ENCODE peak calls at places on chromosomes 3 and 15, in eight cellular contexts. P, G, U, Z, W, S, J and T are unnamed samples.

GRCh38 chr3:130522399-130522798 is 5.4 kb downstream of the COL6A6 start:
- DNase-seq in P (no peak), Z (no peak), S (no peak), G (no peak), U (no peak), J (no peak), W (no peak), T (no peak)

GRCh38 chr15:90046289-90046688 is 45.2 kb downstream of the ZNF710 start:
- DNase-seq in S (no peak), G (no peak), P (peak; percentile 45), U (no peak), J (no peak), W (no peak), Z (no peak), T (no peak)

GRCh38 chr15:90376789-90377188 is 11.3 kb upstream of the IQGAP1 start:
- DNase-seq in J (no peak), W (no peak), G (no peak), Z (peak; percentile 56), U (no peak), P (no peak), S (no peak), T (peak; percentile 76)

GRCh38 chr3:37526511-37526910 is 335.2 kb upstream of the CTDSPL start:
- DNase-seq in J (peak; percentile 81), U (peak; percentile 95), W (no peak), Z (no peak), P (peak; percentile 92), S (no peak), G (no peak), T (no peak)

GRCh38 chr3:15326037-15326436 is 6.3 kb downstream of the SH3BP5 start:
- DNase-seq in G (no peak), P (no peak), U (no peak), S (no peak), Z (no peak), W (no peak), J (no peak), T (no peak)

GRCh38 chr3:143171141-143171651 is 51.6 kb downstream of the CHST2 start:
- DNase-seq in G (no peak), J (peak; percentile 82), P (no peak), U (no peak), Z (no peak), S (no peak), W (no peak), T (no peak)

GRCh38 chr15:83837946-83838571 is 184.1 kb downstream of the ADAMTSL3 start:
- DNase-seq in W (peak; percentile 30), S (peak; percentile 51), P (peak; percentile 81), U (no peak), G (peak; percentile 10), Z (no peak), J (no peak), T (no peak)

GRCh38 chr15:63029701-63030100 is 12.8 kb upstream of the TPM1 start:
- DNase-seq in S (no peak), Z (no peak), W (no peak), P (no peak), G (no peak), U (no peak), J (no peak), T (no peak)

GRCh38 chr3:42732196-42732828 is 29.7 kb upstream of the HHATL start:
- DNase-seq in P (no peak), J (no peak), Z (no peak), G (no peak), U (peak; percentile 55), S (no peak), W (no peak), T (no peak)

GRCh38 chr15:30990451-30991300 is 752 bp downstream of the MTMR10 start:
- DNase-seq in Z (no peak), G (no peak), P (no peak), W (no peak), S (no peak), J (peak; percentile 11), U (no peak), T (no peak)

GRCh38 chr3:151156618-151157216 is 46.3 kb downstream of the GPR171 start:
- DNase-seq in P (no peak), S (peak; percentile 71), U (no peak), W (peak; percentile 63), G (peak; percentile 44), J (peak; percentile 61), Z (no peak), T (no peak)

GRCh38 chr3:64830681-64831080 is 142.9 kb upstream of the ADAMTS9 start:
- DNase-seq in G (no peak), W (no peak), Z (no peak), J (no peak), P (no peak), S (no peak), U (no peak), T (no peak)

GRCh38 chr3:124542483-124542882 is 187.8 kb upstream of the UMPS start:
- DNase-seq in J (no peak), W (no peak), P (no peak), S (no peak), U (no peak), Z (no peak), G (no peak), T (no peak)

GRCh38 chr15:87577336-87577735 is 679.2 kb downstream of the NTRK3 start:
- DNase-seq in U (no peak), S (no peak), Z (no peak), P (no peak), W (no peak), G (no peak), J (no peak), T (no peak)

GRCh38 chr3:33658971-33659848 is 58.8 kb downstream of the CLASP2 start:
- DNase-seq in U (peak; percentile 74), Z (no peak), W (peak; percentile 52), G (peak; percentile 63), P (peak; percentile 73), J (peak; percentile 83), S (no peak), T (no peak)

GRCh38 chr15:31024330-31024729 is 32.9 kb upstream of the MTMR10 start:
- DNase-seq in U (no peak), P (no peak), J (peak; percentile 99), Z (no peak), G (no peak), W (peak; percentile 52), S (peak; percentile 16), T (no peak)

GRCh38 chr3:160564205-160564922 is 1.0 kb downstream of the KPNA4 start:
- DNase-seq in W (no peak), G (no peak), J (no peak), P (peak; percentile 80), S (no peak), U (peak; percentile 64), Z (peak; percentile 19), T (no peak)

GRCh38 chr15:20355256-20355868 is 186.2 kb downstream of the GOLGA6L6 start:
- DNase-seq in U (peak; percentile 57), Z (no peak), S (no peak), J (no peak), G (no peak), W (no peak), P (peak; percentile 79), T (peak; percentile 21)

GRCh38 chr15:20358781-20359414 is 182.7 kb downstream of the GOLGA6L6 start:
- DNase-seq in J (no peak), Z (no peak), G (no peak), U (no peak), P (no peak), S (no peak), W (no peak), T (no peak)

GRCh38 chr15:20358066-20358780 is 183.4 kb downstream of the GOLGA6L6 start:
- DNase-seq in U (peak; percentile 69), S (no peak), W (no peak), J (no peak), G (no peak), P (peak; percentile 83), Z (no peak), T (peak; percentile 49)

GRCh38 chr15:20356444-20357138 is 185.0 kb downstream of the GOLGA6L6 start:
- DNase-seq in G (peak; percentile 88), J (no peak), U (peak; percentile 66), Z (peak; percentile 60), W (peak; percentile 72), S (peak; percentile 32), P (peak; percentile 84), T (peak; percentile 93)

GRCh38 chr15:20357139-20358065 is 184.2 kb downstream of the GOLGA6L6 start:
- DNase-seq in G (peak; percentile 25), Z (no peak), S (no peak), W (no peak), U (peak; percentile 66), P (peak; percentile 83), J (no peak), T (no peak)
- H3K9me3 ChIP-seq in G (no peaks in the 10 kb centered on the region), Z (no peaks in the 10 kb centered on the region), S (peaks cover 53% of the 10 kb centered on the region), W (peaks cover 3% of the 10 kb centered on the region), U (no peaks in the 10 kb centered on the region), P (peaks cover 2% of the 10 kb centered on the region), J (peaks cover 9% of the 10 kb centered on the region), T (no peaks in the 10 kb centered on the region)

DNA sequence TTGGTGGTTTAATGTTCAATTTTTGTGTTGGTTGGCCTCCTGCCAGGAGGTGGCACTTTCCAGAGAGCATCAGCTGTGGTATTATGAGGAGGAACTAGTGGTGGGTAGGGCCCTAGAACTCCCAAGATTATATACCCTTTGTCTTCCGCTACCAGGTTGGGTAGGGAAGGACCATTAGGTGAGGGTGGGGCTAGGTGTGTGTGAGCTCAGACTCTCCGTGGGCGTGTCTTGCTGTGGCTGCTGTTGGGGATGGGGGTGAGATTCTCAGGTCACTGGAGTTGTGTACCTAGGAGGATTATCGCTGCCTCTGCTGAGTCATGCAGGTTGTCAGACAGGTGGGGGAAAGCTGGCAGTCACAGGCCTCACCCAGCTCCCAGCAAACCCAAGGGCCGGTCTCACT is 187.1 kb downstream of the DPH6 start:
- DNase-seq in G (no peak), W (no peak), U (no peak), S (no peak), P (no peak), Z (no peak), J (no peak), T (no peak)
- H3K9me3 ChIP-seq in G (no peaks in the 10 kb centered on the region), W (peaks cover 5% of the 10 kb centered on the region), U (peaks cover 69% of the 10 kb centered on the region), S (no peaks in the 10 kb centered on the region), P (peaks cover 4% of the 10 kb centered on the region), Z (peaks cover 12% of the 10 kb centered on the region), J (no peaks in the 10 kb centered on the region), T (peaks cover 6% of the 10 kb centered on the region)

GRCh38 chr3:193261970-193262369 is 20.9 kb downstream of the PLAAT1 start:
- DNase-seq in G (no peak), J (no peak), P (no peak), Z (no peak), U (no peak), S (no peak), W (no peak), T (no peak)

GRCh38 chr3:193262707-193263106 is 21.7 kb downstream of the PLAAT1 start:
- DNase-seq in S (no peak), U (no peak), W (no peak), G (no peak), Z (no peak), P (no peak), J (no peak), T (no peak)
- H3K9me3 ChIP-seq in S (no peaks in the 10 kb centered on the region), U (no peaks in the 10 kb centered on the region), W (no peaks in the 10 kb centered on the region), G (no peaks in the 10 kb centered on the region), Z (no peaks in the 10 kb centered on the region), P (no peaks in the 10 kb centered on the region), J (no peaks in the 10 kb centered on the region), T (no peaks in the 10 kb centered on the region)

GRCh38 chr15:24748812-24749439 is 73.4 kb downstream of the NPAP1 start:
- DNase-seq in S (no peak), G (no peak), W (no peak), P (no peak), J (no peak), Z (no peak), U (no peak), T (no peak)
- H3K9me3 ChIP-seq in S (peaks cover 39% of the 10 kb centered on the region), G (no peaks in the 10 kb centered on the region), W (peaks cover 18% of the 10 kb centered on the region), P (peaks cover 3% of the 10 kb centered on the region), J (no peaks in the 10 kb centered on the region), Z (no peaks in the 10 kb centered on the region), U (no peaks in the 10 kb centered on the region), T (no peaks in the 10 kb centered on the region)

GRCh38 chr15:24961967-24962366 is 7.2 kb downstream of the SNRPN start:
- DNase-seq in P (no peak), U (no peak), W (no peak), J (no peak), G (no peak), S (no peak), Z (no peak), T (no peak)
- H3K9me3 ChIP-seq in P (no peaks in the 10 kb centered on the region), U (peaks cover 13% of the 10 kb centered on the region), W (no peaks in the 10 kb centered on the region), J (no peaks in the 10 kb centered on the region), G (no peaks in the 10 kb centered on the region), S (peaks cover 24% of the 10 kb centered on the region), Z (peaks cover 8% of the 10 kb centered on the region), T (peaks cover 17% of the 10 kb centered on the region)